ENCODE peak calls at places on chromosome 1, in ten cellular contexts. L is K562; M is H9; C is CD8-positive, alpha-beta memory T cell; T is dorsolateral prefrontal cortex; O is lung; A is tibial nerve; P is uterus; S is heart left ventricle; Y is pancreas. E is an unnamed sample.

GRCh38 chr1:42886800-42887199 is 40.4 kb downstream of the ZNF691 start:
- DNase-seq in C (no peak), M (no peak), A (no peak), L (peak; percentile 50), S (no peak), T (no peak), P (no peak), O (no peak), Y (no peak), E (no peak)

GRCh38 chr1:164515932-164516331 is 43.1 kb upstream of the PBX1 start:
- DNase-seq in A (no peak), O (no peak), L (no peak), S (no peak), Y (no peak), T (no peak), P (no peak), M (no peak), C (no peak), E (no peak)

GRCh38 chr1:88946845-88947244 is 45.6 kb downstream of the KYAT3 start:
- DNase-seq in P (no peak), A (no peak), O (no peak), C (no peak), M (no peak), T (no peak), L (peak; percentile 27), S (no peak), Y (no peak), E (no peak)

GRCh38 chr1:29312469-29313466 is 76.4 kb downstream of the PTPRU start:
- DNase-seq in Y (no peak), M (no peak), S (no peak), P (peak; percentile 8), L (peak; percentile 48), T (no peak), A (no peak), O (no peak), C (no peak), E (no peak)

GRCh38 chr1:85330206-85330605 is 53.8 kb upstream of the BCL10 start:
- DNase-seq in O (peak; percentile 52), C (no peak), S (no peak), M (no peak), Y (no peak), L (no peak), A (no peak), T (no peak), P (no peak), E (no peak)

GRCh38 chr1:204130178-204130577 is 21.7 kb downstream of the ETNK2 start:
- DNase-seq in C (no peak), S (no peak), L (no peak), P (peak; percentile 50), M (peak; percentile 46), A (no peak), O (no peak), Y (peak; percentile 85), T (no peak), E (peak; percentile 51)

GRCh38 chr1:216457356-216457755 is 34.1 kb upstream of the USH2A start:
- DNase-seq in M (no peak), P (no peak), A (no peak), O (no peak), C (no peak), S (no peak), T (no peak), L (no peak), Y (no peak), E (no peak)

GRCh38 chr1:220706480-220706879 is 16.3 kb downstream of the C1orf115 start:
- DNase-seq in S (no peak), Y (no peak), L (no peak), T (no peak), M (no peak), O (no peak), A (no peak), P (no peak), C (no peak), E (no peak)

GRCh38 chr1:160243767-160244166 is 18.6 kb downstream of the DCAF8 start:
- DNase-seq in L (no peak), S (no peak), T (no peak), O (no peak), C (no peak), A (no peak), M (no peak), Y (no peak), P (no peak), E (no peak)

GRCh38 chr1:160251006-160251405 is 11.3 kb downstream of the DCAF8 start:
- DNase-seq in P (no peak), C (no peak), M (no peak), T (no peak), L (no peak), Y (no peak), S (no peak), A (no peak), O (no peak), E (no peak)

GRCh38 chr1:160245420-160245819 is 16.9 kb downstream of the DCAF8 start:
- DNase-seq in C (no peak), Y (no peak), P (no peak), A (no peak), L (no peak), T (no peak), O (no peak), S (no peak), M (no peak), E (no peak)

GRCh38 chr1:160244209-160244608 is 18.1 kb downstream of the DCAF8 start:
- DNase-seq in C (no peak), A (no peak), O (no peak), L (no peak), S (no peak), Y (no peak), T (no peak), P (no peak), M (no peak), E (no peak)

DNA sequence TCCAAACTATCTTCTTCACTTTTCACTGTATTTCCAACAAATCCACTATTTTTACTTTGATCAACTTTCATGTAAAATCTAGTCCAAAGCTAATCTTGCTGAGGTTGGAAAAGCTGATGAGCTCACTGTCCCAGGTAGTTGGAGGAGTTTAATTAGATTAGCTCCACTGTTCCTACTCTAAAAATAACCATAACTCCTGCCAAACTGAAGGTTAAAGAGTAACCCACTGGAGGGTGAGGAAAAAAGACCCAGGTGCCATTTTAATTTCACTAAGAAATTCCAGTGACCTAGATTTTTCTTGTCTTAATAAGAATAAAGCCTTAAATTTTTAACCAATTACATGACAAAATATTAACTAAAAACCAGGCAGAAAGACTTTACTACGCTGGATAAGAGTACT is 15.3 kb downstream of the DCAF8 start:
- DNase-seq in S (no peak), L (no peak), C (no peak), T (no peak), A (no peak), O (no peak), Y (no peak), P (no peak), M (no peak), E (no peak)
- H3K27ac ChIP-seq in S (peak overlapping the region; percentile 33), L (no peak overlapping the region), C (no peak overlapping the region), T (peak overlapping the region; percentile 2), A (no peak overlapping the region), O (no peak overlapping the region), Y (peak overlapping the region; percentile 69), P (no peak overlapping the region), M (no peak overlapping the region), E (no peak overlapping the region)

DNA sequence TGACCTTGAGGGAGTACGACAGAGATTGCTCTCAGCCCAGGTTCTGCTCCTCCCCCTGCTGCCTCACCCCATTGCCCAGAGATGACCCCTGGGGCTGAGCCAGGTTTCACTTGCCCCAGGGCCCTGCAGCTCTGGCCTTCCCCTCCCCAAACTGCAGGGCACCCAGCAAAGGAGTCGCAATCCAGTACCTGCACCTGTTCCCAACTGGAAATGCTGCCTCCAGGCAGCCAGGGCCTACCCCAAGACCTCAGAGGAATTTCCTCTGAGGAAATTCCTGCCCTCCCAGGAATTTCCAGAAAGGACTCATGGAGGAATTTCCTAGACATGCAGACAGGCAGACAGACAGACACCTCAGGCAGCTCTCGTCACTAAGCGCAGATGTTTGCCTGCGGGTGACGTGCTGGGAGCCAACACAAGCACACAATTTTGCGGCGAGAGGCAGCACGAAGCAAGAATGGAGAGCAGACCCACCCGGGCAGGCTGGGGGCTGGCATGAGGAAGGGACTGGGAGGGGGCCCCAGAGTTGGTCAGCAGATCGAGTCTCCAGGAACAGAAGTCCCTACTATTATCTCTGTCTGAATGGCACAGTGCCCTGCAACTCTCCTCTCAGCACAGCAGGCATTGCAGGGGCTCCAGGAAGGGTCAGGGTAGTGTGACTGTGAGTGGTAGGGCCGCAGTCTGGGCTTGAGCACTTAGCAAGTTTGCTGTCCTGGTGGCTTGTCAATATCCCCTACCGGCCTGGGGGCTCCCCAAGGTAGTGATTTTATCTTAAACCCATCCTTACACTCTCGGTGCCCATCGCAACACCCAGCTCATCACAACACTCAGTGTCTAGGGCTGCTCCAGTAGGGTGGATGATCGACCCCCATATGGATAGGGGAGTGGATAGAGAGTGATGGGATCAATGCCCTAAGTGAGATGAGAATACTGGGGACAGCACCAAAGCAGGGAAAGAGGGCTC is 2.9 kb upstream of the EFNA1 start:
- DNase-seq in L (no peak), Y (no peak), C (no peak), S (no peak), O (no peak), T (no peak), P (no peak), A (no peak), M (peak; percentile 51), E (no peak)
- H3K27ac ChIP-seq in L (no peak overlapping the region), Y (peak overlapping the region; percentile 95), C (no peak overlapping the region), S (no peak overlapping the region), O (peak overlapping the region; percentile 93), T (peak overlapping the region; percentile 99), P (peak overlapping the region; percentile 14), A (peak overlapping the region; percentile 90), M (no peak overlapping the region), E (peak overlapping the region; percentile 97)

GRCh38 chr1:25862785-25863485 is 3.7 kb upstream of the AUNIP start:
- DNase-seq in C (no peak), M (no peak), L (no peak), A (no peak), P (no peak), S (no peak), Y (no peak), T (peak; percentile 29), O (no peak), E (peak; percentile 48)

GRCh38 chr1:25858906-25859789 is at the start of gene AUNIP:
- DNase-seq in M (peak; percentile 81), C (peak; percentile 87), T (peak; percentile 60), O (peak; percentile 89), A (peak; percentile 73), P (peak; percentile 79), Y (peak; percentile 92), S (peak; percentile 90), L (peak; percentile 97), E (peak; percentile 76)

GRCh38 chr1:25863486-25864262 is 4.4 kb upstream of the AUNIP start:
- DNase-seq in C (no peak), S (no peak), P (no peak), O (no peak), T (no peak), A (no peak), M (no peak), Y (no peak), L (no peak), E (no peak)

GRCh38 chr1:25864434-25864833 is 5.2 kb upstream of the AUNIP start:
- DNase-seq in M (no peak), T (no peak), P (no peak), A (no peak), C (no peak), S (no peak), O (no peak), Y (no peak), L (no peak), E (no peak)

GRCh38 chr1:25861316-25862286 is 2.3 kb upstream of the AUNIP start:
- DNase-seq in M (no peak), O (no peak), T (no peak), L (peak; percentile 92), A (no peak), Y (no peak), S (no peak), C (no peak), P (no peak), E (no peak)
- H3K27ac ChIP-seq in M (no peak overlapping the region), O (no peak overlapping the region), T (peak overlapping the region; percentile 37), L (peak overlapping the region; percentile 92), A (peak overlapping the region; percentile 24), Y (no peak overlapping the region), S (no peak overlapping the region), C (peak overlapping the region; percentile 67), P (no peak overlapping the region), E (peak overlapping the region; percentile 29)

GRCh38 chr1:155989992-155990325 is 11.6 kb upstream of the ARHGEF2 start:
- DNase-seq in L (no peak), P (no peak), Y (no peak), S (peak; percentile 22), O (no peak), T (no peak), A (no peak), C (no peak), M (no peak), E (no peak)
- H3K27ac ChIP-seq in L (no peak overlapping the region), P (no peak overlapping the region), Y (peak overlapping the region; percentile 41), S (no peak overlapping the region), O (peak overlapping the region; percentile 27), T (peak overlapping the region; percentile 86), A (no peak overlapping the region), C (no peak overlapping the region), M (no peak overlapping the region), E (no peak overlapping the region)